ENCODE peak calls at places on chromosomes 1 and 21, in six cellular contexts. Q is A549, U is right lobe of liver, E is MM.1S, F is fibroblast of pulmonary artery, N is mucosa of descending colon. A is an unnamed sample.

GRCh38 chr1:235781807-235782206 is 84.9 kb downstream of the LYST start:
- DNase-seq in N (no peak), U (no peak), Q (no peak), F (peak), E (no peak), A (no peak)

GRCh38 chr1:153877112-153877511 is 45.7 kb downstream of the GATAD2B start:
- DNase-seq in Q (no peak), E (no peak), N (no peak), F (no peak), U (no peak), A (no peak)

GRCh38 chr1:223834660-223835263 is 11.0 kb downstream of the TP53BP2 start:
- DNase-seq in F (peak), U (no peak), N (no peak), Q (no peak), E (no peak), A (no peak)

GRCh38 chr1:156103521-156103947 is 11.0 kb upstream of the LMNA start:
- DNase-seq in U (no peak), F (no peak), E (no peak), Q (no peak), N (peak), A (no peak)

GRCh38 chr1:220770245-220770913 is 16.3 kb upstream of the MTARC1 start:
- DNase-seq in E (no peak), U (no peak), Q (no peak), F (no peak), N (no peak), A (no peak)

GRCh38 chr1:47809301-47810084 is 187.7 kb downstream of the TRABD2B start:
- DNase-seq in N (no peak), U (no peak), Q (peak), F (no peak), E (no peak), A (no peak)

GRCh38 chr1:175191654-175192053 is 922 bp downstream of the KIAA0040 start:
- DNase-seq in Q (no peak), E (peak), N (peak), U (no peak), F (peak), A (no peak)

GRCh38 chr1:60813051-60813450 is 269.3 kb upstream of the NFIA start:
- DNase-seq in Q (no peak), E (no peak), U (no peak), N (no peak), F (peak), A (no peak)

GRCh38 chr1:165355977-165356811 is at the start of gene LMX1A:
- DNase-seq in N (peak), U (peak), F (no peak), E (no peak), Q (peak), A (no peak)
- H3K4me3 ChIP-seq in N (no peak), U (peak), F (peak), E (no peak), Q (peak), A (no peak)

GRCh38 chr1:116513956-116514355 is 56.9 kb downstream of the CD58 start:
- DNase-seq in Q (no peak), F (no peak), N (no peak), U (no peak), E (no peak), A (no peak)
- H3K4me3 ChIP-seq in Q (no peak), F (no peak), N (no peak), U (no peak), E (no peak), A (no peak)

GRCh38 chr1:32758795-32759430 is 56.3 kb upstream of the SYNC start:
- DNase-seq in U (no peak), F (no peak), N (no peak), Q (no peak), E (no peak), A (no peak)

GRCh38 chr1:32759997-32760623 is 57.0 kb downstream of the YARS1 start:
- DNase-seq in F (peak), E (no peak), Q (peak), U (peak), N (peak), A (peak)

GRCh38 chr1:32758177-32758794 is 55.7 kb upstream of the SYNC start:
- DNase-seq in N (no peak), U (no peak), E (no peak), Q (no peak), F (no peak), A (no peak)

GRCh38 chr1:32761253-32761877 is 55.8 kb downstream of the YARS1 start:
- DNase-seq in U (peak), Q (peak), E (no peak), N (peak), F (peak), A (peak)

GRCh38 chr1:32759521-32759980 is 57.0 kb upstream of the SYNC start:
- DNase-seq in E (no peak), Q (peak), F (no peak), N (peak), U (no peak), A (peak)
- H3K4me3 ChIP-seq in E (no peak), Q (peak), F (no peak), N (no peak), U (no peak), A (no peak)

GRCh38 chr1:204983121-204983520 is 59.9 kb upstream of the CNTN2 start:
- DNase-seq in U (no peak), Q (no peak), F (no peak), N (no peak), E (no peak), A (no peak)
- H3K4me3 ChIP-seq in U (no peak), Q (no peak), F (no peak), N (no peak), E (no peak), A (no peak)

GRCh38 chr1:43750083-43750482 is 42.7 kb downstream of the ST3GAL3 start:
- DNase-seq in E (no peak), Q (no peak), U (no peak), N (no peak), F (peak), A (no peak)
- H3K4me3 ChIP-seq in E (no peak), Q (no peak), U (no peak), N (no peak), F (no peak), A (no peak)

DNA sequence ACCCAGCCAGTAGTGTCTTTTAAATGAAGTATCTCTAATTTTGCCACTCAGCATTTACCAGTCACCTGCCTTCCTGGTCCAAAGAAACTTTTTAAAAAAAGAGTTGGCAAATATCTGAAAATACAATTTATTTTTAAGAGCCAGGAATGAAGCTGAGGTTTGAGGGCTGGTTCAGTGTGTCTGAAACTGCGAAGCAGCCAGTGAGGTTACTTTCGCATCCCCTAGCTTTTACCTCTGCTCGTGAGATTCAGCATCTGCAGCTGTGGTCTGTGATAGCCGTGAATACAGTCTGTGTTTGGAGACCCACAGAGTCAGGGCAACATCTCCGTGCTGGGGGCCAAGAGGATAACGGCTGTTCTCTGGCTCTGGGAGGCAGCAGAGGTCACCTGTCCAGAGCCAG is 21.3 kb upstream of the KCNAB2 start:
- DNase-seq in Q (no peak), F (no peak), E (peak), N (no peak), U (no peak), A (no peak)
- H3K4me3 ChIP-seq in Q (no peak), F (no peak), E (peak), N (no peak), U (no peak), A (no peak)

DNA sequence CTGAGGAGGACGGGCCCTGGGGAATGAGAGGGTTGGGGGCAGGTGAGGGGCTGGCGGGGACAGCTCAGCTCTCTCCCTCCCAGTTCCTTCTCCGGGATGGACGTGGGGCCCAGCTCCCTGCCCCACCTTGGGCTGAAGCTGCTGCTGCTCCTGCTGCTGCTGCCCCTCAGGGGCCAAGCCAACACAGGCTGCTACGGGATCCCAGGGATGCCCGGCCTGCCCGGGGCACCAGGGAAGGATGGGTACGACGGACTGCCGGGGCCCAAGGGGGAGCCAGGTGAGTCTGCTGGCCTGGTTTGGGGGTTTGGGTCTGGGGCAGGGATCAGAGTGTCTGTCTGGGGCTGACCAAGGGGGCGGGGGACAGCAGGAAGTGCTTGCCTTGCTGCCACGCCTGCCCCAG is 495 bp downstream of the C1QC start:
- DNase-seq in Q (no peak), F (no peak), E (no peak), N (no peak), U (no peak), A (no peak)
- H3K4me3 ChIP-seq in Q (no peak), F (no peak), E (no peak), N (no peak), U (peak), A (no peak)

GRCh38 chr21:16305686-16306085 is 575.9 kb downstream of the USP25 start:
- DNase-seq in N (no peak), E (no peak), F (peak), Q (no peak), U (no peak), A (no peak)

GRCh38 chr21:16309250-16309971 is 579.6 kb downstream of the USP25 start:
- DNase-seq in N (no peak), Q (no peak), E (no peak), U (no peak), F (no peak), A (no peak)

GRCh38 chr21:16304700-16305099 is 574.9 kb downstream of the USP25 start:
- DNase-seq in F (no peak), Q (no peak), E (no peak), U (no peak), N (no peak), A (no peak)

GRCh38 chr21:16308269-16308668 is 578.5 kb downstream of the USP25 start:
- DNase-seq in U (no peak), Q (no peak), F (peak), N (no peak), E (peak), A (no peak)

GRCh38 chr21:16307256-16307655 is 577.5 kb downstream of the USP25 start:
- DNase-seq in E (no peak), U (no peak), F (no peak), N (no peak), Q (no peak), A (no peak)
- H3K4me3 ChIP-seq in E (no peak), U (peak), F (no peak), N (no peak), Q (no peak), A (no peak)

GRCh38 chr1:1436634-1437032 is 1.1 kb downstream of the VWA1 start:
- DNase-seq in F (no peak), U (no peak), E (no peak), N (no peak), Q (no peak), A (no peak)
- H3K4me3 ChIP-seq in F (peak), U (peak), E (no peak), N (no peak), Q (no peak), A (peak)

DNA sequence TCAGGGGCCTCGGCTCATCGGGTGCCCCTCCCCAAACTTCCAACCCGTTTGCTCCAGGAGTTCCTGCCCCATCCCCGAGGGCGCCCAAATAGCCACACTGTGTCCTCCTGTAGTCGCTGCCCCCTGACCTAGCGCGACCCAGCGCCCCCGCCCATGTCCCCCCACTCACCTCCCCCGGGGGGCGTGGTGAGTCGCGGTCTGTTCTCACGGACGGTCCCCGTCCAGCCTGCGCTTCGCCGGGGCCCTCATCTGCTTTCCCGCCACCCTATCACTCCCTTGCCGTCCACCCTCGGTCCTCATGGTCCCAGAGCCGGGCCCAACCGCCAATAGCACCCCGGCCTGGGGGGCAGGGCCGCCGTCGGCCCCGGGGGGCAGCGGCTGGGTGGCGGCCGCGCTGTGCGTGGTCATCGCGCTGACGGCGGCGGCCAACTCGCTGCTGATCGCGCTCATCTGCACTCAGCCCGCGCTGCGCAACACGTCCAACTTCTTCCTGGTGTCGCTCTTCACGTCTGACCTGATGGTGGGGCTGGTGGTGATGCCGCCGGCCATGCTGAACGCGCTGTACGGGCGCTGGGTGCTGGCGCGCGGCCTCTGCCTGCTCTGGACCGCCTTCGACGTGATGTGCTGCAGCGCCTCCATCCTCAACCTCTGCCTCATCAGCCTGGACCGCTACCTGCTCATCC is 922 bp downstream of the HTR6 start:
- DNase-seq in U (no peak), E (no peak), Q (no peak), N (no peak), F (no peak), A (no peak)
- H3K4me3 ChIP-seq in U (no peak), E (no peak), Q (peak), N (no peak), F (no peak), A (no peak)